ENCODE peak calls at places on chromosome 1, in six cellular contexts. T, V, I, O, B and P are unnamed samples.

GRCh38 chr1:92877792-92878191 is 46.0 kb downstream of the RPL5 start:
- DNase-seq in T (no peak), V (peak), I (peak), O (no peak), B (no peak), P (no peak)

GRCh38 chr1:59013276-59013927 is 229.6 kb upstream of the JUN start:
- DNase-seq in T (peak), V (no peak), I (peak), O (peak), B (no peak), P (no peak)

GRCh38 chr1:107228704-107229103 is 87.9 kb downstream of the NTNG1 start:
- DNase-seq in T (no peak), V (no peak), I (no peak), O (no peak), B (no peak), P (no peak)

GRCh38 chr1:183896466-183897026 is 91.6 kb downstream of the RGL1 start:
- DNase-seq in T (no peak), V (no peak), I (no peak), O (no peak), B (no peak), P (no peak)

GRCh38 chr1:79128726-79129125 is 122.2 kb upstream of the ADGRL4 start:
- DNase-seq in T (no peak), V (no peak), I (peak), O (no peak), B (no peak), P (no peak)

GRCh38 chr1:63545780-63546179 is 22.5 kb downstream of the EFCAB7 start:
- DNase-seq in T (no peak), V (no peak), I (no peak), O (no peak), B (no peak), P (no peak)

GRCh38 chr1:243849089-243850012 is 692 bp downstream of the AKT3 start:
- DNase-seq in T (peak), V (no peak), I (peak), O (peak), B (no peak), P (no peak)

GRCh38 chr1:176943783-176944182 is 220.7 kb downstream of the ASTN1 start:
- DNase-seq in T (no peak), V (no peak), I (no peak), O (no peak), B (no peak), P (no peak)

GRCh38 chr1:64986903-64987871 is 20.8 kb upstream of the JAK1 start:
- DNase-seq in T (no peak), V (peak), I (no peak), O (peak), B (no peak), P (no peak)

GRCh38 chr1:184840596-184840995 is 85.9 kb upstream of the EDEM3 start:
- DNase-seq in T (no peak), V (no peak), I (no peak), O (no peak), B (peak), P (no peak)

GRCh38 chr1:36981771-36982622 is 52.3 kb downstream of the GRIK3 start:
- DNase-seq in T (no peak), V (no peak), I (no peak), O (no peak), B (no peak), P (no peak)

GRCh38 chr1:157678721-157679120 is 21.8 kb downstream of the FCRL3 start:
- DNase-seq in T (no peak), V (no peak), I (no peak), O (no peak), B (no peak), P (no peak)

GRCh38 chr1:13714851-13715250 is 14.9 kb downstream of the PRDM2 start:
- DNase-seq in T (no peak), V (no peak), I (no peak), O (no peak), B (no peak), P (no peak)

GRCh38 chr1:229109320-229109761 is 161.6 kb upstream of the RAB4A start:
- DNase-seq in T (no peak), V (peak), I (no peak), O (no peak), B (no peak), P (no peak)

GRCh38 chr1:93605812-93606512 is 75.7 kb downstream of the BCAR3 start:
- DNase-seq in T (no peak), V (no peak), I (peak), O (no peak), B (no peak), P (no peak)

GRCh38 chr1:62263006-62263812 is 56.0 kb downstream of the KANK4 start:
- DNase-seq in T (no peak), V (no peak), I (no peak), O (no peak), B (no peak), P (no peak)

GRCh38 chr1:59453297-59453970 is 156.5 kb downstream of the FGGY start:
- DNase-seq in T (no peak), V (no peak), I (no peak), O (no peak), B (no peak), P (no peak)

DNA sequence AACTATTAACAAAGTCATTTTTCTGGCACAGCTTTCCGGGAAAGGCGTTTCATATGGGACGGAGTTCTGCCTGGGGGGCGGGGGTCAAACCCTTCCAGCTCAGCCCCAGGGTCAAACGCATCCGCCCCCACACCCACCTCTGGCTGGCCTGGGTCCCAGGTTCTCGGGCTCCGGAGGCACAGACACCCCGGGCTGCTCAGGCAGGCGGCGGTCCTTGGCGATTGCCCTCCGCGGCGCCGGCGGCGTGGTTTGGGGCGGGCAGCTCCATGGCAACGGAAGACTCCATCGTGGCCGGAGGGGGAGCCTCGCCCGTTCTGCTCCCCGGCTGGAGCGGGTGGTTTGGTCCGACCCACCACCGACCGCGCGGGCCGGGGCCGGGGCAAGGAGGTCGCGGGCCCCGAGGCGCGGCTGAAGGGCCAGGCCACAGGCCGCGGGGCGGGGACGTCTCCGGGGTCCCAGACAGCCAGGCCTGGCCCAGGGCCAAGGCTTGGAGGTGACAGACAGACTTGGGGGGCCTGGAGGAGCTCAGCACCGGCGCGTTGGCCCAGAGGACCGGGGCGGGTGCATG is at the start of gene CFAP74:
- DNase-seq in T (no peak), V (no peak), I (peak), O (no peak), B (no peak), P (no peak)
- H3K4me3 ChIP-seq in T (no peak), V (no peak), I (peak), O (no peak), B (no peak), P (no peak)

DNA sequence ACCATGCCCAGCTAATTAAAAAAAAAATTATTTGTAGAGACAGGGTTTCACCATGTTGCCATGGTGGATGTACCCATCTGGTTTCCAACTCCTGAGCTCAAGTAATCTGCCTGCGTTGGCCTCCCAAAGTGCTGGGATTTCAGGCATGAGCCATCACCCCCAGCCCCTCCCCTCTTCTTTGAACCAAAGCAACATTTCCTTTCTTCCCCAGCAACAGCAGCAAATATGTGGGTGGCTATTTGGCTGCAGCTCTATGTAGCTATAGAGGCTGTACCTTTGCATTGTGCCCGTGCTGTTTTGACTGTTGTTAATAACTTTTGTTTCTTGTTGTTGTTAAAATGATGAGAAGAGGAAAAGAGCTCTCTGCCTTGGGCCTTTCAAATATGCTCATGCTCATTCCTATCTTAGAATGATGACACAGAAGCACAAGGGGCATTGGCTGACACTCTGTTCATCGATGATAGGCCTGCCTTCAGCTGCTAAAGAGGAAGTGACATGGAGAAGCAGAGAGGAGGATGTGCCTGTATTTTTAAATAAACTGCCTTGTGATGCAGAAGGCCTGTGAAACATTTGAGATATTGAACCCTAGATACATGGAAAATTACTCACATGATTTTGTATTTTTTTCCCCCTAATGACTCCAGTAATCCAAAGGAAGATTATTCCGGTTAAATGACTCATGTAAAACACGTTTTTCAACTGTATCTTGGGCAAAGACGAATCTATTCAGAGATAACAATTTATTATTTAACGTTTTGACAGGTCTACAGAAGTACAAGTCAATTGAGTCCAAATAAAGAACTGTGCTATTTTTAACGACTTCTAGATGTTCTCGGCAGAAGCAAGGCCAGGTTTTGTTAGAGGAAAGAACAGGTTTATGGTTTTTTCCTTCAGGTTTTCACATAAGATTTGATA is 20.5 kb upstream of the XPR1 start:
- DNase-seq in T (no peak), V (peak), I (no peak), O (no peak), B (no peak), P (no peak)
- H3K4me3 ChIP-seq in T (no peak), V (no peak), I (no peak), O (no peak), B (no peak), P (no peak)

DNA sequence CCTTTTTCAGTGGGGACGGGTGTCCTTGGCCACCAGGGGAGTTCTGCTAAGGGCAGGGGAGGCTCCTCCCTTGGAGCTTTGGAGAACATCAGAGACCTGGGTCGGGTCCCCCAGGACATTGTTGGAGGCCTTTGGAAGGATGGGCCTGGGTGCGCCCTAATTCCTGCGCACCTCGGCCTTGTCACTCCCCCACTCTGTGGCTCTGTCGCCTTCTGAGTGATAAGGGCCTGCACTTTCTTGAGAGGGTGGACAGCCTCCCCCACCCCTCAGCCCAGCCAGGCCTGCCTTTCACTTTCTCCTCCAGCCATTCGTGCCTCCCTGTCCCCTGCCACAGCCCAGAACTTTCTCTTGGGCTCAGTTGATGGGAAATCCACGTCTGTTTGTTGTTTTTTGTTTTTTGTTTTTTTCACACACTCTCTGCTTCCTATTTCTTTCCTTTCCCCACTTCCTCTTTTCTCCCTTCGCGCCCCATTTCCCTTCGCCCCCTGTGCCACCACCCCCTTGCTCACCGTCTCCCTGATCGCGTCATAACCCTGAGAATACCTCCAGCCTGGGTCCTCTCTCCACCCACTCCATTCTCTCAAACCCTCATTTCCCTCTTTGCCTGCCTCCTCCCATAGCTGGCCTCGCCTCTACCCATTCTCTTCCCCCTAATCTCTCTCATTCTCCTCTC is 85.6 kb downstream of the PAX7 start:
- DNase-seq in T (no peak), V (no peak), I (no peak), O (no peak), B (no peak), P (no peak)
- H3K4me3 ChIP-seq in T (no peak), V (no peak), I (no peak), O (no peak), B (no peak), P (no peak)

GRCh38 chr1:40153073-40153770 is 8.0 kb upstream of the RLF start:
- DNase-seq in T (no peak), V (peak), I (peak), O (peak), B (peak), P (peak)
- H3K4me3 ChIP-seq in T (no peak), V (peak), I (no peak), O (no peak), B (no peak), P (no peak)

GRCh38 chr1:225863167-225863566 is 19.0 kb downstream of the TMEM63A start:
- DNase-seq in T (no peak), V (no peak), I (no peak), O (no peak), B (no peak), P (no peak)

GRCh38 chr1:225865514-225865913 is 16.7 kb downstream of the TMEM63A start:
- DNase-seq in T (no peak), V (no peak), I (no peak), O (no peak), B (no peak), P (no peak)

GRCh38 chr1:225866061-225866844 is 15.9 kb downstream of the TMEM63A start:
- DNase-seq in T (no peak), V (no peak), I (peak), O (no peak), B (peak), P (no peak)

GRCh38 chr1:225868631-225869330 is 13.4 kb downstream of the TMEM63A start:
- DNase-seq in T (no peak), V (no peak), I (no peak), O (no peak), B (no peak), P (no peak)

DNA sequence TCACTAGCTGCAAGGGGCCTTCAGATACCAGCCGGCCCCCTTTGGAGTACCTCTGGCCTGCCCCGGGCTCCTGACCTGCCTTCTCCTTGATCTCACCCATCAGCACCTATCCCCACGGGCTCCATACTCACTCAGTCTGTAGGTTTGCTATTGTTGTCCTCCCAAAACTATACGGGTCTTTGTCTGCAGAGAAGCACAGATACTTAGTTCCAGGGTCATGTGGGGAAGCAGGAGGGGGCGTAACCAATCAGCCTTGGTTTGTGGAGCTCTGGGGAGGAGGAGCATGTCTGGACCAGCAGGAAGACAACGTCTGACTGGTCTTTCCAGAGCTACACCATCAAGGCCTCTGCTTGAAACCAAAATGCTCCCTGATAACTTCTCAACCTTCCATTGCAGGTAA is 15.2 kb downstream of the TMEM63A start:
- DNase-seq in T (no peak), V (no peak), I (no peak), O (no peak), B (no peak), P (no peak)
- H3K4me3 ChIP-seq in T (no peak), V (no peak), I (no peak), O (no peak), B (no peak), P (no peak)

GRCh38 chr1:1122981-1123480 is 7.1 kb upstream of the C1orf159 start:
- DNase-seq in T (no peak), V (no peak), I (no peak), O (no peak), B (no peak), P (no peak)

GRCh38 chr1:1120096-1120495 is 4.2 kb upstream of the C1orf159 start:
- DNase-seq in T (no peak), V (no peak), I (no peak), O (no peak), B (no peak), P (no peak)

GRCh38 chr1:1122078-1122811 is 6.4 kb upstream of the C1orf159 start:
- DNase-seq in T (peak), V (peak), I (peak), O (peak), B (peak), P (no peak)

GRCh38 chr1:1120866-1121563 is 5.1 kb upstream of the C1orf159 start:
- DNase-seq in T (no peak), V (no peak), I (no peak), O (no peak), B (no peak), P (no peak)

GRCh38 chr1:1121611-1122077 is 5.8 kb upstream of the C1orf159 start:
- DNase-seq in T (no peak), V (no peak), I (no peak), O (no peak), B (no peak), P (no peak)
- H3K4me3 ChIP-seq in T (peak), V (no peak), I (no peak), O (no peak), B (peak), P (no peak)

DNA sequence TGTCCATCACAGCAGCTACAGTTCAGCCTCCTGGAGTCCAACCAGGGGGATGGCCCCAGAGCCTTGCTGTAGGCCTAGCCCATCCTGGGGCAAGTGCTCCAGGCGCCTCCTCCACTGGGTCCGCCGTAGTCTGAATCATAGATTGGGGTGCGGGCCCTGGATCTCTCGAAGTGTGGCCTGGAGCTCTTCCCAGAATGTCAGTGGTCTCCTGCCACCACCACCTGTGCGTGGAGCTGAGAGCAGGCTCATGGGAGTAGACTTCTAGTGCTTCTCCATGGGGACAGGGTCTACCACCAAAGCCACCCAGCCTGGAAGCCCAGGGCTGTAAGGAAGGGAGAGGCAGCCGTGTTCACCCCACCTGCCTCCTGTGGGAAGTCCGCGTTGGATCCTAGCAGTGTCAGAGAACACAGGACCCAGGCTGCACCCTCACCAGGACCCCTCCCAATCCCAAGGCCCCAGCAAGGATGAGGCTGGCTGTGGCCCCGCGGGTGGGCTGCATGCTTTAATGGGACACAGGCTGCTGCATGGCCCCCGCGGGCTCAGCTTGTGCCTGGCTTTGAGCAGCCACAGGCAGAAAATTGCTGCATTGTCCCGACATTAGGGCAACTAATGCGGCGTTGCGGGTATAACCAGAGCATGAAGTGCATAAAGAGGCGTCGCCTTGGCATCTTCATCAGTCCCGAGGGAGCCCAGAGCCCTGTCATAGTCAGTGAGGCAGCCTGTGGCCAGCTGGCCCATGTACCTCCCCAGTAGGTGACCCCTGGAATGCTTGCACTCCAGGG is 735 bp upstream of the HES3 start:
- DNase-seq in T (no peak), V (no peak), I (no peak), O (peak), B (no peak), P (no peak)
- H3K4me3 ChIP-seq in T (no peak), V (no peak), I (no peak), O (no peak), B (no peak), P (no peak)

GRCh38 chr1:84300501-84300900 is 1.0 kb upstream of the SAMD13 start:
- DNase-seq in T (no peak), V (no peak), I (no peak), O (no peak), B (no peak), P (no peak)
- H3K4me3 ChIP-seq in T (peak), V (peak), I (no peak), O (no peak), B (no peak), P (no peak)

DNA sequence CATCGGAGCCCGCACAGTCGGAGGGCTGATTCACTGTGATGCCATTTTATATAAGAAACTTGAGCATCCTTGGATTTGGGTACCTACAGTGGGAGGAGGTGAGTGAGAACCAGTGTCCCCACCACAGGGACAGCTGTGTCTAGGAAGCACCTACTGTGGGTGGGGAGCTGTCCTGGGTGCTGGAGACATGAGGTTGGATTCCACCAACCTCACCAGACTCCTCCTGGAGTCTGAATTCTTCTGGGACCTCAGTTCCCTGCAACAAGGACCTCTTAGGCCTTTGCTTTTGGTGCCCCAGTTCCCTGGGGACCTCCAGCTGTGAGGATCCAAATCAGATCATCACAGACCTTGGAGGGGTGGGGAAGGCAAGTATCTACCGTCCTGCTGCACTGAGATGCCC is 188.8 kb downstream of the PRDM16 start:
- DNase-seq in T (no peak), V (no peak), I (no peak), O (no peak), B (no peak), P (no peak)
- H3K4me3 ChIP-seq in T (no peak), V (no peak), I (no peak), O (no peak), B (no peak), P (no peak)